ENCODE peak calls at places on chromosomes 4 and X, in seven cellular contexts. X is heart left ventricle, E is fibroblast of mammary gland, W is stomach, J is hepatocyte, L is fibroblast of lung, Z is mammary epithelial cell. N is an unnamed sample.

GRCh38 chr4:118894034-118894433 is 5.4 kb downstream of the SYNPO2 start:
- DNase-seq in X (peak; percentile 51), E (no peak), W (no peak), J (no peak), L (no peak), Z (no peak), N (no peak)

GRCh38 chr4:147674073-147674472 is 9.9 kb downstream of the PRMT9 start:
- DNase-seq in X (no peak), E (no peak), W (no peak), J (no peak), L (peak; percentile 59), Z (no peak), N (no peak)

GRCh38 chrX:102063445-102064074 is 61.9 kb upstream of the TCEAL2 start:
- DNase-seq in X (no peak), E (peak; percentile 4), W (no peak), J (no peak), L (no peak), Z (peak; percentile 0), N (no peak)

GRCh38 chr4:1168291-1169031 is 3.9 kb downstream of the SPON2 start:
- DNase-seq in X (no peak), E (no peak), W (no peak), J (no peak), L (no peak), Z (no peak), N (no peak)

GRCh38 chr4:104749062-104749461 is 254.4 kb upstream of the CXXC4 start:
- DNase-seq in X (no peak), E (no peak), W (no peak), J (no peak), L (no peak), Z (no peak), N (no peak)

GRCh38 chrX:46251755-46252154 is 293.5 kb downstream of the ZNF674 start:
- DNase-seq in X (no peak), E (peak; percentile 87), W (no peak), J (peak; percentile 13), L (peak; percentile 64), Z (peak; percentile 66), N (peak; percentile 18)

GRCh38 chrX:119605398-119605738 is 856 bp downstream of the NKRF start:
- DNase-seq in X (no peak), E (no peak), W (no peak), J (peak; percentile 13), L (no peak), Z (peak; percentile 4), N (no peak)

GRCh38 chr4:3307486-3307885 is 14.7 kb downstream of the RGS12 start:
- DNase-seq in X (no peak), E (no peak), W (no peak), J (no peak), L (no peak), Z (no peak), N (no peak)

GRCh38 chr4:121822796-121823504 is 733 bp downstream of the CCNA2 start:
- DNase-seq in X (no peak), E (no peak), W (peak; percentile 25), J (peak; percentile 45), L (peak; percentile 24), Z (peak; percentile 10), N (peak; percentile 16)

GRCh38 chr4:151688785-151689043 is 72.1 kb downstream of the GATB start:
- DNase-seq in X (no peak), E (no peak), W (no peak), J (no peak), L (no peak), Z (no peak), N (no peak)

GRCh38 chrX:149504226-149504914 is 736 bp downstream of the IDS start:
- DNase-seq in X (no peak), E (peak; percentile 9), W (no peak), J (peak; percentile 41), L (no peak), Z (no peak), N (no peak)

GRCh38 chr4:74376888-74377483 is 12.0 kb downstream of the EREG start:
- DNase-seq in X (no peak), E (peak; percentile 85), W (no peak), J (peak; percentile 66), L (peak; percentile 90), Z (peak; percentile 46), N (peak; percentile 82)

GRCh38 chrX:140572724-140573123 is 67.9 kb upstream of the SOX3 start:
- DNase-seq in X (no peak), E (peak; percentile 15), W (peak; percentile 49), J (peak; percentile 52), L (peak; percentile 36), Z (peak; percentile 14), N (peak; percentile 1)

GRCh38 chr4:126364290-126364978 is 1049.7 kb downstream of the FAT4 start:
- DNase-seq in X (no peak), E (peak; percentile 18), W (no peak), J (no peak), L (peak; percentile 83), Z (no peak), N (peak; percentile 48)

GRCh38 chr4:10416441-10416840 is 40.8 kb downstream of the ZNF518B start:
- DNase-seq in X (no peak), E (no peak), W (no peak), J (no peak), L (no peak), Z (no peak), N (no peak)

GRCh38 chrX:46683023-46683422 is 75.9 kb downstream of the SLC9A7 start:
- DNase-seq in X (no peak), E (no peak), W (no peak), J (no peak), L (no peak), Z (peak; percentile 39), N (no peak)

GRCh38 chrX:46957299-46957698 is 45.1 kb downstream of the JADE3 start:
- DNase-seq in X (no peak), E (peak; percentile 9), W (no peak), J (no peak), L (no peak), Z (no peak), N (no peak)

GRCh38 chrX:79081895-79082512 is 62.5 kb upstream of the GPR174 start:
- DNase-seq in X (no peak), E (peak; percentile 43), W (no peak), J (peak; percentile 19), L (peak; percentile 23), Z (peak; percentile 30), N (peak; percentile 14)

GRCh38 chrX:68199062-68199848 is 234.0 kb downstream of the OPHN1 start:
- DNase-seq in X (no peak), E (no peak), W (no peak), J (no peak), L (no peak), Z (no peak), N (no peak)

GRCh38 chrX:20320461-20321159 is 53.9 kb upstream of the RPS6KA3 start:
- DNase-seq in X (no peak), E (no peak), W (no peak), J (no peak), L (no peak), Z (no peak), N (no peak)

GRCh38 chr4:184745747-184746531 is 12.0 kb upstream of the CENPU start:
- DNase-seq in X (peak; percentile 69), E (peak; percentile 85), W (peak; percentile 80), J (peak; percentile 88), L (peak; percentile 81), Z (peak; percentile 71), N (peak; percentile 85)

GRCh38 chrX:108415146-108415545 is 23.1 kb downstream of the COL4A6 start:
- DNase-seq in X (no peak), E (no peak), W (no peak), J (no peak), L (no peak), Z (no peak), N (no peak)

GRCh38 chrX:120137439-120137838 is 21.0 kb upstream of the RHOXF2 start:
- DNase-seq in X (no peak), E (no peak), W (no peak), J (no peak), L (no peak), Z (no peak), N (no peak)

GRCh38 chr4:86482296-86482695 is 111.8 kb upstream of the PTPN13 start:
- DNase-seq in X (no peak), E (no peak), W (no peak), J (no peak), L (no peak), Z (no peak), N (no peak)
- H3K4me3 ChIP-seq in X (peak overlapping the region; percentile 32), E (no peak overlapping the region), W (no peak overlapping the region), J (no peak overlapping the region), L (no peak overlapping the region), Z (no peak overlapping the region), N (no peak overlapping the region)

GRCh38 chr4:109675843-109676242 is 27.4 kb downstream of the CASP6 start:
- DNase-seq in X (no peak), E (no peak), W (no peak), J (no peak), L (no peak), Z (no peak), N (no peak)

GRCh38 chr4:109675181-109675580 is 28.1 kb downstream of the CASP6 start:
- DNase-seq in X (no peak), E (no peak), W (no peak), J (no peak), L (no peak), Z (no peak), N (no peak)

GRCh38 chr4:109672173-109672572 is 31.1 kb downstream of the CASP6 start:
- DNase-seq in X (no peak), E (no peak), W (no peak), J (no peak), L (no peak), Z (no peak), N (no peak)

GRCh38 chr4:109673303-109673702 is 29.9 kb downstream of the CASP6 start:
- DNase-seq in X (no peak), E (no peak), W (no peak), J (no peak), L (no peak), Z (no peak), N (no peak)

DNA sequence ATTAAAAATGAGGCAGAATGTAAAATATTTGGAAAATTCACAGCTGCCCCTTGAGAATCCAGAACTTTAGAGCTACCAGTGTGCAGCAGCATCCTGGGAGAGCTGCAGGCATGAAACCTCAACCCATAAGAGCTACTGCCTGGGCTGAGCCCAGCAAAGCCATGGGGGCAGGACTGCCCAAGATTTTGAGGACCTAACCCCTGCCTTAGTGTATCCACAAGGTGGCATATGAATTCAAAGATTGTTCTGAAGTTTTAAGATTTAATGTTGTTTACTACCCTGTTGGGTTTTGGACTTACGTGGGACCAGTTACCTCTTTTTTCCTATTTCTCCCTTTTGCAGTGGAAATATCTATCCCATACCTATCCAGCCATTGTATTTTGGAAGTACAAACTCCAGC is 26.4 kb downstream of the CASP6 start:
- DNase-seq in X (no peak), E (no peak), W (no peak), J (no peak), L (no peak), Z (no peak), N (no peak)
- TF ChIP-seq CTCF in X (no peak), E (no peak), W (no peak), J (no peak), L (no peak), Z (peak; percentile 19), N (peak; percentile 24)

GRCh38 chr4:112279882-112280315 is 5.8 kb downstream of the TIFA start:
- DNase-seq in X (no peak), E (no peak), W (no peak), J (no peak), L (no peak), Z (no peak), N (no peak)
- H3K4me3 ChIP-seq in X (peak overlapping the region; percentile 45), E (no peak overlapping the region), W (no peak overlapping the region), J (no peak overlapping the region), L (no peak overlapping the region), Z (peak overlapping the region; percentile 35), N (no peak overlapping the region)

DNA sequence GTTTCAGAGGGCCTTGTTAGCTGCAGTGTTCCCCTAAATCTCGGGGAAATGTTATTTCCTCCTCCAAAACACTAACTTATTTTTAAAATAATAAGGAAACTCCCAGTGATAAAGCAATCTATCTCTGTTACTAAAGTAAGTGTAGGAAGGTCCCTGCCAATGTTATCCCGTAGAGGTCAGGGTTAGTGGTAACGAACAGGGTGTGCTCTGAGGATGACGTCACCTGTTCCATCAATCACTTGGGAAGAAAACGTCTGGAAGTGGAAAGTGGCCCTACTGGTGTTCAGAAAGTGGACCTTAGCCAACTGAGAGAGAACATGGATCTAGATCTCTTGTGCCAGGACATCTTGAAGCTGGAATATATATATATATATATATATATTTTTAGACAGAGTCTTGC is 249.5 kb downstream of the BCOR start:
- DNase-seq in X (peak; percentile 39), E (peak; percentile 90), W (no peak), J (no peak), L (peak; percentile 88), Z (no peak), N (peak; percentile 62)
- TF ChIP-seq CTCF in X (no peak), E (no peak), W (no peak), J (no peak), L (no peak), Z (no peak), N (no peak)

N was measured in fibroblast of villous mesenchyme.